ENCODE peak calls at places on chromosomes 7 and 10, in four cellular contexts. U is CD8-positive, alpha-beta T cell; Q is prostate gland; L is GM23248. T is an unnamed sample.

GRCh38 chr10:68987611-68988010 is 992 bp upstream of the KIFBP start:
- DNase-seq in Q (no peak), L (no peak), U (no peak), T (no peak)

GRCh38 chr10:11631890-11632587 is 20.6 kb upstream of the USP6NL start:
- DNase-seq in U (no peak), L (no peak), Q (no peak), T (no peak)

GRCh38 chr10:33376976-33377657 is 42.6 kb upstream of the NRP1 start:
- DNase-seq in L (peak; percentile 90), Q (no peak), U (no peak), T (no peak)

GRCh38 chr10:100907773-100908172 is 5.0 kb upstream of the SLF2 start:
- DNase-seq in L (no peak), U (no peak), Q (no peak), T (no peak)

GRCh38 chr10:95308389-95309302 is 17.8 kb upstream of the PDLIM1 start:
- DNase-seq in U (no peak), L (peak; percentile 94), Q (peak; percentile 86), T (peak; percentile 98)

GRCh38 chr7:11817111-11817710 is 14.8 kb downstream of the THSD7A start:
- DNase-seq in L (no peak), U (no peak), Q (no peak), T (no peak)

GRCh38 chr7:92809397-92810241 is 26.8 kb downstream of the CDK6 start:
- DNase-seq in Q (peak; percentile 80), L (peak; percentile 95), U (peak; percentile 20), T (peak; percentile 82)

GRCh38 chr10:91197044-91197651 is 23.3 kb upstream of the PCGF5 start:
- DNase-seq in L (peak; percentile 85), U (no peak), Q (no peak), T (peak; percentile 13)

GRCh38 chr10:68826764-68827591 is at the start of gene STOX1:
- DNase-seq in U (peak; percentile 54), Q (peak; percentile 42), L (peak; percentile 68), T (peak; percentile 63)

GRCh38 chr7:157844141-157844540 is 507.3 kb downstream of the DNAJB6 start:
- DNase-seq in Q (no peak), U (no peak), L (no peak), T (no peak)

GRCh38 chr10:103847909-103848468 is 7.4 kb downstream of the SH3PXD2A start:
- DNase-seq in Q (no peak), L (peak; percentile 34), U (no peak), T (no peak)

GRCh38 chr7:8536431-8536830 is 103.0 kb downstream of the NXPH1 start:
- DNase-seq in U (no peak), L (no peak), Q (no peak), T (no peak)

GRCh38 chr10:118991326-118991725 is 38.2 kb upstream of the NANOS1 start:
- DNase-seq in Q (no peak), L (no peak), U (no peak), T (no peak)

GRCh38 chr7:29607889-29608288 is 44.3 kb downstream of the PRR15 start:
- DNase-seq in U (no peak), Q (no peak), L (peak; percentile 95), T (peak; percentile 51)

GRCh38 chr10:62626817-62627216 is 177.7 kb upstream of the ADO start:
- DNase-seq in Q (no peak), U (no peak), L (peak; percentile 73), T (no peak)

GRCh38 chr7:103914147-103914899 is 75.1 kb downstream of the RELN start:
- DNase-seq in L (no peak), U (no peak), Q (no peak), T (no peak)

GRCh38 chr7:24764972-24765744 is 7.9 kb upstream of the GSDME start:
- DNase-seq in L (no peak), Q (no peak), U (no peak), T (no peak)

GRCh38 chr7:137898839-137899681 is 52.3 kb upstream of the DGKI start:
- DNase-seq in U (peak; percentile 77), L (peak; percentile 85), Q (peak; percentile 65), T (peak; percentile 78)

GRCh38 chr7:138197306-138197640 is 121.0 kb downstream of the AKR1D1 start:
- DNase-seq in L (no peak), Q (no peak), U (no peak), T (no peak)

GRCh38 chr7:82704121-82704520 is 260.5 kb upstream of the CACNA2D1 start:
- DNase-seq in U (no peak), L (no peak), Q (no peak), T (no peak)

GRCh38 chr7:32218741-32219283 is 148.6 kb upstream of the PDE1C start:
- DNase-seq in L (no peak), U (no peak), Q (no peak), T (no peak)

GRCh38 chr10:124619195-124619594 is 125.0 kb downstream of the FAM53B start:
- DNase-seq in Q (peak; percentile 80), U (peak; percentile 25), L (no peak), T (no peak)

GRCh38 chr10:32961343-32961891 is 3.4 kb upstream of the ITGB1 start:
- DNase-seq in U (no peak), Q (no peak), L (no peak), T (no peak)

GRCh38 chr7:49855281-49855980 is 82.0 kb downstream of the VWC2 start:
- DNase-seq in Q (no peak), U (no peak), L (no peak), T (no peak)

GRCh38 chr7:18573410-18574234 is 78.1 kb downstream of the HDAC9 start:
- DNase-seq in U (no peak), Q (no peak), L (no peak), T (no peak)

GRCh38 chr10:32155075-32155516 is 98.9 kb upstream of the KIF5B start:
- DNase-seq in U (no peak), L (peak; percentile 84), Q (no peak), T (peak; percentile 45)

GRCh38 chr10:30705625-30706149 is 76.1 kb upstream of the LYZL2 start:
- DNase-seq in U (peak; percentile 19), Q (no peak), L (no peak), T (no peak)

GRCh38 chr7:131010714-131011436 is 276.9 kb upstream of the KLF14 start:
- DNase-seq in L (peak; percentile 78), U (peak; percentile 4), Q (no peak), T (no peak)

GRCh38 chr10:80539421-80539999 is 1.8 kb downstream of the SH2D4B start:
- DNase-seq in L (no peak), U (no peak), Q (no peak), T (no peak)

GRCh38 chr10:132421377-132422168 is 24.6 kb downstream of the PWWP2B start:
- DNase-seq in U (no peak), L (peak; percentile 82), Q (peak; percentile 78), T (no peak)

GRCh38 chr10:132422931-132423813 is 26.2 kb downstream of the PWWP2B start:
- DNase-seq in L (no peak), U (no peak), Q (no peak), T (no peak)

GRCh38 chr10:132423966-132424847 is 27.2 kb downstream of the PWWP2B start:
- DNase-seq in U (no peak), Q (peak; percentile 63), L (no peak), T (no peak)

GRCh38 chr10:132420469-132421376 is 23.7 kb downstream of the PWWP2B start:
- DNase-seq in U (no peak), L (peak; percentile 20), Q (no peak), T (no peak)

GRCh38 chr10:132422169-132422691 is 25.2 kb downstream of the PWWP2B start:
- DNase-seq in L (no peak), U (no peak), Q (no peak), T (no peak)
- H3K4me1 ChIP-seq in L (peaks cover 8% of the 10 kb centered on the region), U (peaks cover 40% of the 10 kb centered on the region), Q (peaks cover 41% of the 10 kb centered on the region), T (peaks cover 6% of the 10 kb centered on the region)

GRCh38 chr10:132666733-132667612 is 119.0 kb downstream of the NKX6-2 start:
- DNase-seq in Q (no peak), U (no peak), L (peak; percentile 12), T (peak; percentile 23)

GRCh38 chr10:132669208-132669861 is 116.6 kb downstream of the NKX6-2 start:
- DNase-seq in L (no peak), Q (no peak), U (no peak), T (no peak)

GRCh38 chr10:132670546-132670945 is 115.4 kb downstream of the NKX6-2 start:
- DNase-seq in Q (no peak), L (no peak), U (no peak), T (peak; percentile 65)

GRCh38 chr10:132665946-132666732 is 119.8 kb downstream of the NKX6-2 start:
- DNase-seq in U (no peak), L (peak; percentile 95), Q (no peak), T (peak; percentile 83)

GRCh38 chr10:132667613-132668394 is 118.1 kb downstream of the NKX6-2 start:
- DNase-seq in L (peak; percentile 9), U (no peak), Q (no peak), T (peak; percentile 74)
- H3K4me1 ChIP-seq in L (peaks cover 21% of the 10 kb centered on the region), U (no peaks in the 10 kb centered on the region), Q (peaks cover 4% of the 10 kb centered on the region), T (peaks cover 60% of the 10 kb centered on the region)

DNA sequence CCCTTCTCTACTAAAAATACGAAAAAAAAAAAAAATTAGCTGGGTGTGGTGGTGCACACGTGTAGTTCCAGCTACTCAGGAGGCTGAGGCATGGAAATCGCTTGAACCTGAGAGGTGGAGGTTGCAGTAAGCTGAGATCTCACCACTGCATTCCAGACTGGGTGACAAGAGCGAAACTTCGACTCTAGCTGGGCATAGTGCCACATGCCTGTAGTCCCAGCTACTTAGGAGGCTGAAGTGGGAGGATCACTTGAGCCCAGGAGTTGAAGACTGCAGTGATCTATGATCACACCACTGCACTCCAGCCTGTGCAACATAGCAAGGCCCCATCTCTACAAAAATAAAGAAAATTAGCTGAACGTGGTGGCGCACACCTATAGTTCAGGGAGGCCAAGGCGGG is 1.2 kb upstream of the SPACDR start:
- DNase-seq in L (peak; percentile 29), Q (no peak), U (no peak), T (no peak)
- H3K4me1 ChIP-seq in L (peaks cover 18% of the 10 kb centered on the region), Q (peaks cover 9% of the 10 kb centered on the region), U (peaks cover 9% of the 10 kb centered on the region), T (peaks cover 13% of the 10 kb centered on the region)

DNA sequence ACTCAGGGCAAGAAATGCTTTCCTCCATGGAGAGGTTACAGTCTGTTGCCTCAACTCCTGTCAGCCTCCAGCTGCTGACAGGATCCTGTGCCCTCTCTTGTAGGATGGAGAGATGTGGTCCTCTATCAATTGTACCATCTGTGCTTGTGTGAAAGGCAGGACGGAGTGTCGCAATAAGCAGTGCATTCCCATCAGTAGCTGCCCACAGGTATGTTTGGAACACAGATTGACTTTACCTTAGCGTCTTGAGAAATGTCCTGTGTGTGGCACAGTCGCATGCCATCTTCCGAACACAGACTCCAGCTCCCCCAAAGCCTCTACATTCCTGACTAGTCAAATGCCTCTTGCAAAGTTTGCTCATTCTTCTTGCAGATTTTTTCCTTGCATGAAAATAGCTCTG is 152.6 kb downstream of the BMPER start:
- DNase-seq in U (no peak), L (no peak), Q (no peak), T (no peak)
- H3K4me1 ChIP-seq in U (no peaks in the 10 kb centered on the region), L (peaks cover 53% of the 10 kb centered on the region), Q (no peaks in the 10 kb centered on the region), T (no peaks in the 10 kb centered on the region)